ENCODE peak calls at places on chromosomes 4 and X, in four cellular contexts. L, O, P and M are unnamed samples.
A peak's percentile ranks its signal among the peaks of the same experiment; 100 is the strongest.

GRCh38 chr4:168812806-168813205 is 197.2 kb downstream of the CBR4 start:
- DNase-seq in P (no peak), L (no peak), O (peak; percentile 70), M (no peak)

GRCh38 chrX:87078231-87078630 is 439.4 kb upstream of the KLHL4 start:
- DNase-seq in O (no peak), L (no peak), P (no peak), M (no peak)

GRCh38 chrX:48663241-48663640 is 20.4 kb upstream of the WAS start:
- DNase-seq in P (no peak), O (no peak), L (no peak), M (no peak)

GRCh38 chr4:87073570-87074470 is 139.0 kb downstream of the AFF1 start:
- DNase-seq in O (no peak), P (no peak), L (no peak), M (peak; percentile 62)

GRCh38 chr4:83285022-83285387 is 407 bp upstream of the COQ2 start:
- DNase-seq in O (peak; percentile 19), P (no peak), L (no peak), M (peak; percentile 29)

GRCh38 chr4:26185436-26185835 is 135.4 kb upstream of the RBPJ start:
- DNase-seq in O (no peak), L (no peak), P (no peak), M (peak; percentile 36)

GRCh38 chrX:41868392-41868977 is 54.9 kb downstream of the CASK start:
- DNase-seq in L (no peak), O (no peak), P (no peak), M (no peak)

GRCh38 chrX:129717902-129718301 is 20.9 kb upstream of the XPNPEP2 start:
- DNase-seq in P (no peak), O (no peak), L (no peak), M (peak; percentile 78)

GRCh38 chr4:183507928-183508327 is 3.1 kb downstream of the ING2 start:
- DNase-seq in P (no peak), L (no peak), O (no peak), M (no peak)

GRCh38 chr4:70715097-70715496 is 6.7 kb upstream of the RUFY3 start:
- DNase-seq in L (no peak), O (no peak), P (no peak), M (peak; percentile 52)

GRCh38 chrX:139106111-139106510 is 394.6 kb upstream of the FGF13 start:
- DNase-seq in O (peak; percentile 18), L (no peak), P (no peak), M (no peak)

GRCh38 chr4:78650106-78651021 is 98.8 kb downstream of the ANXA3 start:
- DNase-seq in L (no peak), O (no peak), P (no peak), M (peak; percentile 86)

GRCh38 chrX:68550193-68550592 is 51.3 kb downstream of the YIPF6 start:
- DNase-seq in L (no peak), O (no peak), P (no peak), M (no peak)

GRCh38 chr4:95155759-95156451 is 392.9 kb downstream of the UNC5C start:
- DNase-seq in O (peak; percentile 44), L (no peak), P (no peak), M (peak; percentile 41)

GRCh38 chrX:12617241-12617640 is 174.0 kb upstream of the PRPS2 start:
- DNase-seq in L (no peak), P (no peak), O (no peak), M (no peak)
- H3K56ac ChIP-seq in L (no peak overlapping the region), P (no peak overlapping the region), O (no peak overlapping the region), M (no peak overlapping the region)

GRCh38 chr4:149997881-149998421 is 80.3 kb upstream of the DCLK2 start:
- DNase-seq in P (no peak), O (peak; percentile 37), L (no peak), M (peak; percentile 60)
- H4K8ac ChIP-seq in P (no peak overlapping the region), O (no peak overlapping the region), L (no peak overlapping the region), M (no peak overlapping the region)

DNA sequence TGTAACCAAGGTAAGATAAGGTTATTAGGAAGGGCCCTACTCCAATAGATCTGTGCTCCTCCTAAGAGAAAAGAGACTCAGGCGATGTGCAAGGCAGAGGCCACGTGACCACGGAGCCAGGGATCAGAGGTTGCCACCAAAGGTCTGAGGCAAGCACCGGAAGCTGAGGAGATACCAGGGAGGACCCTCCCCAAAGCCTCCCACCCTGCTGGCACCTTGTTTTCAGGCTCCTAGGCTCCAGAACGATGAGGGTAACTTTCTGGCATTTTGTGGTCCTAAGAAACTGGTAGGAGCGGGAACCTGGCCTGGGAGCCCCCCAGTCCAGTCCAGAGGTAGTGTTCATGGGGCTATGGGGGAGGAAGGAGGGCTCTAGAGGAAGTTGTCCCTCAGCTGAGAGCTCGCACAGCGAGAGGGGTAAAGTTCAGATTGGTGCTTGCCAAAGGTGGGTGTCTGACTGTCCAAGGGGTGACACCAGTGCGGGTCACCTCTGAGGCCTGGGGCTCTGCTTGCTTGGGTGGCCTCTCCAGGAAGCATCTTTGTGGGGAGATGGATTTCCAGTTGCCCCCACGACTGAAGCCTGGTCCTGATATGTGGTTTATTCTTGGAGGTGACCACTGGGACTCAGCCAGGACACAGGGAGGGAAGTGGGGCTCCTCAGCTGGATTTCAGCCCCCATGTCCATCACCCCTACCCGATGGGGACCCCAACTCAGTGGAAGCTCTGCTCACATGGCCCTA is 7.5 kb upstream of the LETM1 start:
- DNase-seq in P (no peak), L (no peak), O (no peak), M (no peak)
- H3K56ac ChIP-seq in P (no peak overlapping the region), L (no peak overlapping the region), O (no peak overlapping the region), M (no peak overlapping the region)

GRCh38 chr4:65535128-65535527 is 135.2 kb downstream of the EPHA5 start:
- DNase-seq in L (no peak), P (no peak), O (peak; percentile 34), M (no peak)
- H4K8ac ChIP-seq in L (no peak overlapping the region), P (no peak overlapping the region), O (no peak overlapping the region), M (no peak overlapping the region)

GRCh38 chr4:97984545-97985131 is 158.6 kb downstream of the STPG2 start:
- DNase-seq in O (peak; percentile 35), L (no peak), P (no peak), M (no peak)

GRCh38 chr4:97990409-97990808 is 152.9 kb downstream of the STPG2 start:
- DNase-seq in O (no peak), P (no peak), L (no peak), M (no peak)

DNA sequence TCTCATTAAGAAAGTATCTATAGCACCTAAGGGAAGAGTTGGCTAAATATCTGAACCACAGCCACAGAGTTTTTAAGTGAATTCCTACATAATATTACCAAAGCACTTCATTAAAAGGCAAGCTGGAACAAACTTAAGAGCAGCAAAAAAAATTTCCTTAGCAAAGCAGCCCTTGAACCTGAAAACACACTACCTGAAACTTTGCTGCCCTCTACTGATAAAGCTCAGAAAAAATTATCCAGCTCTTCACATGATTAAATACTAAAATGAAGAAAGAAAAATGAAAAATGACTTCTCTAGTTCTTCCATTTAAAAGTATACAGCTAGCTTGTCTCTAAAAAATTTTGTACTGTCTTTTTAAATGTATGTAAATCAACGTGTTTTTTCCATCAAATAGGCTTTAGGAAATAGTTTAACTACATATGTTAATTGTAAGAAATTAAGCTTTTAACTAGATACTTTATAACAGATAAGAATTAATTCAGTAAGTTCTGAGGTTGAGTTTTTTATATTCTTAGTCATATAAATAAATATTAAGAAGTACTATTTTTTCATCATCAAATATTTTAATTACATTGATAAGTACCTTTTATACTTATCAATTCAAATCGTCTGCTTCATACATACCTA is 156.1 kb downstream of the STPG2 start:
- DNase-seq in L (no peak), O (peak; percentile 51), P (no peak), M (no peak)
- H3K56ac ChIP-seq in L (no peak overlapping the region), O (no peak overlapping the region), P (no peak overlapping the region), M (no peak overlapping the region)

DNA sequence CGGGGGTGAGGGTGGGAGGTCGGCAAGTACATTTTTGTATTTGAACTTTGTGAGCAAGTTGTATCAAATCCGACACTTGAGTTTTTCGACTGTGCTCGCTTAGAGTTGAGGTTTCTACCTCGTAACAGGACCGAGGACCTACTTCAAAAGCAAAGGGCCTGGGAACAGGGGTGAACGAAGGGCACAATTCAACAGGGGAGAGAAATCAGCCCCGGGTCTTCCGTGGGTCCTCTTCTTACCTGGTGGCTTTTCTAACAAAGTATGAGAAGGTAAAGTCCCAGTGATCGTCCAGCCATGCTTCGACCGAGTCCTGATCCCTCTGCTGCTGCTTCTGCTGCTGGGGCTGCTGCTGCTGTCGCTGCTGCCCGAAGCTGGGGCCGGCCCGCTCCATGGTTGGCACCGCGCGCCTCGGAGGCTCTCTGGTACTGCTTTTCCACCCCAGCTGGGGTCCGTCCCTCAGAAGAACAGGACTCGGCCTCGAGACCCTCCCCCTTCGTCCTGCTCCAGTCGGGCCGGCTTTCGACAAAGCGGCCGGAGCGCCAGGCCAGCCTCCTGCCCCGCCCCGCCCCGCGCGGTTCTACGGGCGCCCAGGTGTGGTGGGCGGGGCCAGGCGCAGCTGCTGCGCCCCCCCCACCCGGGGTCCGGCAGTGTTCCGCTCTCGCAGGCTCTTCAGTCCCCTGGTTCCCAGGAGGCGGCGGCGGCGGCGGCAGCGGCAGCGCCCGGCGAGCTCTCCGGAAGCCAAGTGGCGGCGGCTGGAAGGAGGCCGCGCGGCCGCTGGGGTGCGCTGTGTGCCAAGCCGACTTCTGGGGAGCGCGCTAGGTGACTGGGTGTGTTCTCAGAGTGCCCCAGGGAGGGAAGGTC is at the start of gene PDE5A:
- DNase-seq in O (peak; percentile 97), P (peak; percentile 79), L (peak; percentile 98), M (peak; percentile 80)
- H4K8ac ChIP-seq in O (no peak within 1 kb of the TSS), P (peak within 1 kb of the TSS; percentile 97), L (no peak within 1 kb of the TSS), M (peak within 1 kb of the TSS; percentile 95)